ENCODE peak calls at places on chromosome 21, in ten cellular contexts. A is HFFc6; B is Daoy; Z is fibroblast of the aortic adventitia; W is stimulated activated CD4-positive, alpha-beta T cell treated with anti-CD3 and anti-CD28 coated beads, Interleukin-2, amount 100 ng/mL, for 48 hours; K is caudate nucleus; G is A172; Q is effector memory CD4-positive, alpha-beta T cell; C is nephron progenitor cell; N is RCC 7860. D is an unnamed sample.

GRCh38 chr21:21997390-21998333 is 999.5 kb downstream of the NCAM2 start:
- DNase-seq in A (no peak), B (no peak), Z (no peak), W (no peak), K (no peak), G (no peak), Q (no peak), C (no peak), N (no peak), D (no peak)

GRCh38 chr21:26845066-26845749 is at the start of gene ADAMTS1:
- DNase-seq in A (peak), B (peak), Z (peak), W (no peak), K (peak), G (peak), Q (no peak), C (peak), N (peak), D (peak)

GRCh38 chr21:21200939-21201610 is 202.9 kb downstream of the NCAM2 start:
- DNase-seq in A (no peak), B (no peak), Z (peak), W (no peak), K (no peak), G (peak), Q (no peak), C (no peak), N (no peak), D (peak)

GRCh38 chr21:33332143-33332542 is 7.4 kb downstream of the IFNAR1 start:
- DNase-seq in A (no peak), B (no peak), Z (no peak), W (no peak), K (no peak), G (no peak), Q (no peak), C (no peak), N (no peak), D (no peak)

GRCh38 chr21:36430841-36431240 is 45.6 kb downstream of the CHAF1B start:
- DNase-seq in A (no peak), B (peak), Z (peak), W (no peak), K (no peak), G (no peak), Q (no peak), C (no peak), N (peak), D (no peak)

GRCh38 chr21:39224930-39225329 is 41.7 kb upstream of the PSMG1 start:
- DNase-seq in A (no peak), B (no peak), Z (no peak), W (no peak), K (no peak), G (no peak), Q (no peak), C (no peak), N (no peak), D (no peak)

GRCh38 chr21:42319368-42319767 is 4.2 kb upstream of the TFF3 start:
- DNase-seq in A (no peak), B (no peak), Z (no peak), W (no peak), K (no peak), G (no peak), Q (no peak), C (no peak), N (no peak), D (no peak)

GRCh38 chr21:34536311-34536710 is 24.3 kb upstream of the KCNE1 start:
- DNase-seq in A (no peak), B (no peak), Z (no peak), W (no peak), K (no peak), G (no peak), Q (no peak), C (no peak), N (no peak), D (no peak)

GRCh38 chr21:39182016-39182415 is 1.2 kb downstream of the PSMG1 start:
- DNase-seq in A (no peak), B (no peak), Z (no peak), W (no peak), K (no peak), G (no peak), Q (no peak), C (no peak), N (no peak), D (no peak)

GRCh38 chr21:38467911-38468310 is 30.4 kb downstream of the ERG start:
- DNase-seq in A (no peak), B (no peak), Z (no peak), W (no peak), K (no peak), G (no peak), Q (no peak), C (no peak), N (no peak), D (no peak)

GRCh38 chr21:44448651-44449131 is 6.6 kb upstream of the LRRC3 start:
- DNase-seq in A (no peak), B (no peak), Z (no peak), W (no peak), K (no peak), G (no peak), Q (no peak), C (peak), N (no peak), D (no peak)

GRCh38 chr21:31566611-31567010 is 92.9 kb upstream of the SOD1 start:
- DNase-seq in A (no peak), B (no peak), Z (no peak), W (no peak), K (no peak), G (no peak), Q (no peak), C (no peak), N (no peak), D (no peak)

GRCh38 chr21:40623550-40623949 is 223.4 kb downstream of the DSCAM start:
- DNase-seq in A (no peak), B (no peak), Z (no peak), W (no peak), K (no peak), G (no peak), Q (no peak), C (no peak), N (no peak), D (no peak)

GRCh38 chr21:34337741-34338140 is 26.1 kb upstream of the KCNE2 start:
- DNase-seq in A (no peak), B (no peak), Z (no peak), W (no peak), K (no peak), G (no peak), Q (no peak), C (no peak), N (no peak), D (no peak)

GRCh38 chr21:45918835-45919467 is 62.6 kb upstream of the COL6A1 start:
- DNase-seq in A (no peak), B (no peak), Z (no peak), W (no peak), K (no peak), G (no peak), Q (no peak), C (no peak), N (no peak), D (no peak)

GRCh38 chr21:14074177-14074576 is 136.6 kb downstream of the LIPI start:
- DNase-seq in A (no peak), B (no peak), Z (no peak), W (no peak), K (no peak), G (no peak), Q (no peak), C (no peak), N (no peak), D (no peak)

GRCh38 chr21:46368533-46369285 is 44.8 kb downstream of the PCNT start:
- DNase-seq in A (no peak), B (no peak), Z (no peak), W (no peak), K (no peak), G (no peak), Q (peak), C (no peak), N (no peak), D (no peak)

GRCh38 chr21:35476616-35477395 is 427.7 kb upstream of the RUNX1 start:
- DNase-seq in A (peak), B (peak), Z (peak), W (no peak), K (no peak), G (peak), Q (no peak), C (no peak), N (no peak), D (no peak)

GRCh38 chr21:46150491-46151121 is 4.8 kb downstream of the FTCD start:
- DNase-seq in A (no peak), B (no peak), Z (no peak), W (no peak), K (no peak), G (no peak), Q (no peak), C (peak), N (no peak), D (peak)

GRCh38 chr21:44049182-44049581 is 37.1 kb downstream of the TRAPPC10 start:
- DNase-seq in A (no peak), B (no peak), Z (no peak), W (no peak), K (no peak), G (peak), Q (no peak), C (no peak), N (no peak), D (peak)

GRCh38 chr21:33978585-33978984 is 63.0 kb upstream of the ATP5PO start:
- DNase-seq in A (no peak), B (no peak), Z (no peak), W (no peak), K (no peak), G (no peak), Q (no peak), C (no peak), N (no peak), D (no peak)

GRCh38 chr21:39658066-39658465 is 45.3 kb downstream of the B3GALT5 start:
- DNase-seq in A (no peak), B (no peak), Z (no peak), W (no peak), K (no peak), G (no peak), Q (no peak), C (no peak), N (no peak), D (no peak)

GRCh38 chr21:35190201-35190701 is 141.1 kb upstream of the RUNX1 start:
- DNase-seq in A (no peak), B (peak), Z (peak), W (no peak), K (no peak), G (peak), Q (no peak), C (no peak), N (peak), D (no peak)

GRCh38 chr21:28252923-28253322 is 739.8 kb downstream of the LTN1 start:
- DNase-seq in A (peak), B (no peak), Z (no peak), W (no peak), K (no peak), G (no peak), Q (no peak), C (no peak), N (no peak), D (no peak)

GRCh38 chr21:41228006-41228370 is 60.0 kb downstream of the BACE2 start:
- DNase-seq in A (no peak), B (no peak), Z (no peak), W (no peak), K (no peak), G (no peak), Q (no peak), C (no peak), N (no peak), D (no peak)

GRCh38 chr21:42346441-42346840 is 4.4 kb downstream of the TFF2 start:
- DNase-seq in A (no peak), B (no peak), Z (no peak), W (no peak), K (no peak), G (no peak), Q (no peak), C (no peak), N (no peak), D (no peak)

GRCh38 chr21:45262616-45263015 is 25.1 kb downstream of the POFUT2 start:
- DNase-seq in A (no peak), B (peak), Z (no peak), W (no peak), K (no peak), G (no peak), Q (no peak), C (no peak), N (no peak), D (no peak)

GRCh38 chr21:35191754-35192153 is 142.7 kb upstream of the RUNX1 start:
- DNase-seq in A (no peak), B (no peak), Z (no peak), W (no peak), K (no peak), G (no peak), Q (no peak), C (no peak), N (no peak), D (no peak)

GRCh38 chr21:38343691-38344090 is 86.9 kb downstream of the KCNJ15 start:
- DNase-seq in A (peak), B (peak), Z (peak), W (no peak), K (no peak), G (peak), Q (no peak), C (no peak), N (peak), D (no peak)

GRCh38 chr21:16468191-16468590 is 738.4 kb downstream of the USP25 start:
- DNase-seq in A (peak), B (no peak), Z (peak), W (no peak), K (no peak), G (no peak), Q (no peak), C (no peak), N (no peak), D (no peak)

D was measured in pons.